ENCODE peak calls at places on chromosome 7, in five cellular contexts. One of them, this sample, is unnamed.

GRCh38 chr7:123273185-123273584 is 73.4 kb upstream of the SLC13A1 start:
- DNase-seq in neural crest cell: no peak
- DNase-seq in endothelial cell: no peak
- DNase-seq in omental fat pad: no peak
- DNase-seq in AG09319: no peak
- DNase-seq in this sample: no peak

GRCh38 chr7:30019960-30020359 is 6.5 kb downstream of the FKBP14 start:
- DNase-seq in neural crest cell: no peak
- DNase-seq in endothelial cell: no peak
- DNase-seq in omental fat pad: no peak
- DNase-seq in AG09319: no peak
- DNase-seq in this sample: no peak

GRCh38 chr7:38773430-38773829 is 135.6 kb downstream of the VPS41 start:
- DNase-seq in neural crest cell: no peak
- DNase-seq in endothelial cell: no peak
- DNase-seq in omental fat pad: no peak
- DNase-seq in AG09319: no peak
- DNase-seq in this sample: no peak

GRCh38 chr7:149202831-149203231 is 7.5 kb downstream of the ZNF282 start:
- DNase-seq in neural crest cell: no peak
- DNase-seq in endothelial cell: no peak
- DNase-seq in omental fat pad: no peak
- DNase-seq in AG09319: no peak
- DNase-seq in this sample: no peak

GRCh38 chr7:80609732-80610131 is 28.7 kb upstream of the CD36 start:
- DNase-seq in neural crest cell: no peak
- DNase-seq in endothelial cell: no peak
- DNase-seq in omental fat pad: no peak
- DNase-seq in AG09319: no peak
- DNase-seq in this sample: no peak

GRCh38 chr7:92697414-92697813 is 107.2 kb upstream of the FAM133B start:
- DNase-seq in neural crest cell: no peak
- DNase-seq in endothelial cell: no peak
- DNase-seq in omental fat pad: no peak
- DNase-seq in AG09319: no peak
- DNase-seq in this sample: no peak

GRCh38 chr7:100088621-100089457 is at the start of gene COPS6:
- DNase-seq in neural crest cell: peak
- DNase-seq in endothelial cell: peak
- DNase-seq in omental fat pad: peak
- DNase-seq in AG09319: no peak
- DNase-seq in this sample: no peak

GRCh38 chr7:137923380-137923779 is 76.6 kb upstream of the DGKI start:
- DNase-seq in neural crest cell: no peak
- DNase-seq in endothelial cell: no peak
- DNase-seq in omental fat pad: no peak
- DNase-seq in AG09319: no peak
- DNase-seq in this sample: no peak

GRCh38 chr7:105677803-105678583 is 96.7 kb upstream of the EFCAB10 start:
- DNase-seq in neural crest cell: no peak
- DNase-seq in endothelial cell: no peak
- DNase-seq in omental fat pad: no peak
- DNase-seq in AG09319: no peak
- DNase-seq in this sample: no peak

GRCh38 chr7:7641129-7641663 is 644 bp downstream of the UMAD1 start:
- DNase-seq in neural crest cell: peak
- DNase-seq in endothelial cell: peak
- DNase-seq in omental fat pad: no peak
- DNase-seq in AG09319: no peak
- DNase-seq in this sample: peak

GRCh38 chr7:64655811-64656210 is 10.1 kb upstream of the ZNF107 start:
- DNase-seq in neural crest cell: no peak
- DNase-seq in endothelial cell: no peak
- DNase-seq in omental fat pad: no peak
- DNase-seq in AG09319: no peak
- DNase-seq in this sample: no peak

GRCh38 chr7:103009466-103010219 is 65.0 kb downstream of the FBXL13 start:
- DNase-seq in neural crest cell: no peak
- DNase-seq in endothelial cell: no peak
- DNase-seq in omental fat pad: no peak
- DNase-seq in AG09319: no peak
- DNase-seq in this sample: no peak

GRCh38 chr7:43211693-43212092 is 99.2 kb downstream of the HECW1 start:
- DNase-seq in neural crest cell: no peak
- DNase-seq in endothelial cell: no peak
- DNase-seq in omental fat pad: no peak
- DNase-seq in AG09319: no peak
- DNase-seq in this sample: no peak

GRCh38 chr7:74230446-74231231 is 20.8 kb downstream of the LAT2 start:
- DNase-seq in neural crest cell: no peak
- DNase-seq in endothelial cell: no peak
- DNase-seq in omental fat pad: no peak
- DNase-seq in AG09319: no peak
- DNase-seq in this sample: no peak

This sample was measured in NCI-H1417 treated with DMSO at 0.1 percent for 48 hours.